ENCODE peak calls at places on chromosomes 4 and X, in ten cellular contexts. H is upper lobe of right lung, L is uterus, T is MM.1S, X is mucosa of descending colon, I is suprapubic skin, V is spleen, N is AG10803, O is activated B cell treated with CpG ODN at 0.5 μM for 24 hours, P is A549. W is an unnamed sample.

GRCh38 chr4:121706595-121707021 is 9.8 kb upstream of the ANXA5 start:
- DNase-seq in H (no peak), L (no peak), T (no peak), X (no peak), I (no peak), V (no peak), N (peak), O (no peak), P (no peak), W (peak)

GRCh38 chr4:8911311-8912088 is 39.9 kb upstream of the HMX1 start:
- DNase-seq in H (peak), L (peak), T (no peak), X (no peak), I (peak), V (peak), N (peak), O (peak), P (no peak), W (peak)

GRCh38 chrX:72402614-72403013 is 96.9 kb upstream of the CITED1 start:
- DNase-seq in H (no peak), L (no peak), T (no peak), X (no peak), I (no peak), V (no peak), N (no peak), O (no peak), P (no peak), W (no peak)

GRCh38 chr4:143353797-143354196 is 17.1 kb downstream of the GAB1 start:
- DNase-seq in H (no peak), L (no peak), T (no peak), X (no peak), I (no peak), V (no peak), N (no peak), O (no peak), P (no peak), W (no peak)

GRCh38 chr4:83629945-83630684 is 94.2 kb downstream of the GPAT3 start:
- DNase-seq in H (no peak), L (peak), T (no peak), X (peak), I (no peak), V (no peak), N (peak), O (no peak), P (no peak), W (no peak)

GRCh38 chr4:23041501-23041900 is 348.8 kb downstream of the GBA3 start:
- DNase-seq in H (no peak), L (no peak), T (no peak), X (no peak), I (no peak), V (no peak), N (peak), O (no peak), P (no peak), W (no peak)

GRCh38 chrX:12237131-12237530 is 98.9 kb downstream of the FRMPD4 start:
- DNase-seq in H (no peak), L (no peak), T (no peak), X (no peak), I (no peak), V (no peak), N (no peak), O (no peak), P (no peak), W (no peak)

GRCh38 chr4:98199247-98199646 is 56.0 kb upstream of the STPG2 start:
- DNase-seq in H (no peak), L (no peak), T (no peak), X (no peak), I (no peak), V (no peak), N (peak), O (no peak), P (no peak), W (no peak)

GRCh38 chr4:126071346-126072333 is 756.9 kb downstream of the FAT4 start:
- DNase-seq in H (no peak), L (no peak), T (no peak), X (no peak), I (no peak), V (no peak), N (peak), O (no peak), P (no peak), W (no peak)

GRCh38 chrX:42869011-42869410 is 91.0 kb upstream of the PPP1R2C start:
- DNase-seq in H (no peak), L (no peak), T (no peak), X (no peak), I (no peak), V (no peak), N (no peak), O (no peak), P (no peak), W (no peak)

GRCh38 chrX:30302957-30303356 is 6.2 kb downstream of the NR0B1 start:
- DNase-seq in H (no peak), L (no peak), T (no peak), X (no peak), I (no peak), V (no peak), N (peak), O (no peak), P (no peak), W (no peak)

GRCh38 chr4:56323386-56323785 is 63.9 kb downstream of the AASDH start:
- DNase-seq in H (no peak), L (no peak), T (no peak), X (no peak), I (no peak), V (no peak), N (no peak), O (no peak), P (no peak), W (no peak)

GRCh38 chr4:169941141-169941540 is 85.1 kb downstream of the MFAP3L start:
- DNase-seq in H (no peak), L (no peak), T (no peak), X (no peak), I (no peak), V (no peak), N (no peak), O (no peak), P (no peak), W (no peak)

GRCh38 chr4:20433101-20433705 is 181.5 kb downstream of the SLIT2 start:
- DNase-seq in H (no peak), L (no peak), T (no peak), X (no peak), I (no peak), V (no peak), N (no peak), O (no peak), P (no peak), W (no peak)

GRCh38 chrX:46575991-46576392 is 2.4 kb downstream of the CHST7 start:
- DNase-seq in H (no peak), L (peak), T (no peak), X (no peak), I (no peak), V (no peak), N (peak), O (no peak), P (no peak), W (no peak)

GRCh38 chr4:2434420-2434819 is 15.7 kb downstream of the CFAP99 start:
- DNase-seq in H (no peak), L (no peak), T (no peak), X (no peak), I (no peak), V (no peak), N (no peak), O (no peak), P (no peak), W (no peak)

GRCh38 chrX:129145898-129146297 is 377.4 kb downstream of the SMARCA1 start:
- DNase-seq in H (no peak), L (no peak), T (no peak), X (no peak), I (no peak), V (no peak), N (no peak), O (no peak), P (no peak), W (no peak)

GRCh38 chr4:28443786-28444412 is 1583.3 kb downstream of the STIM2 start:
- DNase-seq in H (no peak), L (no peak), T (no peak), X (no peak), I (no peak), V (no peak), N (no peak), O (no peak), P (no peak), W (no peak)

GRCh38 chr4:38982356-38983095 is 49.7 kb downstream of the TMEM156 start:
- DNase-seq in H (no peak), L (no peak), T (no peak), X (no peak), I (no peak), V (no peak), N (no peak), O (no peak), P (no peak), W (no peak)

GRCh38 chr4:53489279-53489889 is 101.9 kb downstream of the LNX1 start:
- DNase-seq in H (no peak), L (no peak), T (no peak), X (no peak), I (no peak), V (no peak), N (peak), O (no peak), P (no peak), W (no peak)

GRCh38 chr4:74320559-74321118 is 12.4 kb downstream of the EPGN start:
- DNase-seq in H (peak), L (no peak), T (peak), X (peak), I (no peak), V (peak), N (peak), O (no peak), P (peak), W (no peak)
- TF ChIP-seq CTCF in H (peak), L (no peak), T (peak), X (no peak), I (peak), V (peak), N (peak), O (no peak), P (peak), W (no peak)

GRCh38 chrX:41781500-41781899 is 57.5 kb downstream of the GPR82 start:
- DNase-seq in H (no peak), L (no peak), T (peak), X (no peak), I (no peak), V (no peak), N (peak), O (no peak), P (peak), W (no peak)
- TF ChIP-seq CTCF in H (peak), L (peak), T (peak), X (peak), I (peak), V (peak), N (peak), O (peak), P (peak), W (peak)

GRCh38 chr4:135492439-135492838 is 1290.8 kb upstream of the PABPC4L start:
- DNase-seq in H (no peak), L (no peak), T (no peak), X (no peak), I (no peak), V (no peak), N (no peak), O (no peak), P (no peak), W (no peak)

DNA sequence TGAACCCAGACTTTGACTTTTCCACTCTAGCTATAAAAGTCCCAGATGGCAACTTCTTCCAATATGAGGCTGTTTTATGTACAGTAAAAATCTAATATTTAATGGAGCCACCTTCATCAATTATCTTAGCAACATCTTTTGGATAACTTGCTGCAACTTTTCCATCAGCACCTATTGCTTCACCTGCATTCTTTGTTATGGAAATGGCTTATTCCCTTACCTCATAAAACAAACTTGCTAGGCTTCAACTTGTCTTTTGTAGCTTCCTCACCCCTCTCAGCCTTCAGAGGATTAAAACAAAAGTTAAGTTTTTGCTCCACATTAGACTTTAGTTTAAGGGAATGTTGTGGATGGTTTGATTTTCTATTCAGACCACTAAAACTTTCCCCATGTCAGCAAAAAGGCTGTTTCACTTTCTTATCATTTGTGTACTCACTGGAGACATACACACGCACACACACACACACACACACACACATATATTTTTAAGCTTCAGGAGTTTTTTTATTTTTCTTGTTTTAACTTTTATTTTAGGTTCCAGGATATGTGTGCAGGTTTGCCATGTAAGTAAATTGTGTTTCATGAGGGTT is 1296.1 kb upstream of the PABPC4L start:
- DNase-seq in H (no peak), L (no peak), T (peak), X (no peak), I (no peak), V (no peak), N (no peak), O (no peak), P (no peak), W (no peak)
- TF ChIP-seq CTCF in H (no peak), L (no peak), T (no peak), X (no peak), I (no peak), V (no peak), N (no peak), O (no peak), P (no peak), W (no peak)

DNA sequence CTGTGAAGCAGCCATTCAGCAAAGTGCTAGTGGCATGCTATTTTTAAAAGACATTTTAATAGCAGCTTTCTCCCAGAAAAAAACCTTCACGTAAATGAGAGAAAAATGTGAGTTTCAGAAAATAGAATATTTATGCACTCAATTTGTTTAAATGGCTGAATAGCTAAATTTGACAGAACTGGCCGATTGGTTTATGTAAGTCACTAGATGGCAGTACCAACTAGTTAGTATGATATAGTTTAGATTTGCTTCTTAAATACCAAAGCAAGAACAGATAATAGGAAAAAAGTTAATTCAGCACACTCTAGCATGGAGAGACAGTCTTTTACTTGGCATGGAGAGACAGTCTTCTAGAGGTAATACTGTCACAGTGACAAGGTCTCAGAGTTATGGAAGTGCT is 250.1 kb downstream of the SNCA start:
- DNase-seq in H (no peak), L (no peak), T (no peak), X (no peak), I (no peak), V (no peak), N (peak), O (no peak), P (no peak), W (no peak)
- TF ChIP-seq CTCF in H (no peak), L (peak), T (peak), X (no peak), I (no peak), V (no peak), N (peak), O (no peak), P (peak), W (no peak)

W was measured in natural killer cell.